ENCODE peak calls at places on chromosome 16, in ten cellular contexts. P is GM04503, B is G401, C is T-helper 17 cell, J is NCI-H1092 treated with DMSO at 0.1 percent for 48 hours, T is progenitor cell of endocrine pancreas, W is T-helper 1 cell, Q is amniotic stem cell, Z is AG10803, N is endothelial cell. A is an unnamed sample.

GRCh38 chr16:54265558-54266213 is 20.9 kb downstream of the IRX3 start:
- DNase-seq in J (no peak), C (no peak), P (no peak), N (no peak), B (no peak), T (no peak), Z (peak), Q (no peak), W (no peak), A (no peak)

GRCh38 chr16:53219795-53220194 is 165.0 kb downstream of the CHD9 start:
- DNase-seq in T (no peak), Q (no peak), P (no peak), N (no peak), B (no peak), J (no peak), Z (no peak), W (no peak), C (no peak), A (no peak)

GRCh38 chr16:65284583-65284982 is 162.7 kb upstream of the CDH11 start:
- DNase-seq in B (no peak), J (no peak), Z (peak), P (no peak), W (no peak), T (no peak), N (no peak), C (no peak), Q (no peak), A (no peak)

GRCh38 chr16:20178297-20178696 is 104.6 kb upstream of the GPR139 start:
- DNase-seq in J (no peak), Z (no peak), T (no peak), N (no peak), W (no peak), B (no peak), Q (no peak), C (no peak), P (no peak), A (no peak)

GRCh38 chr16:78523212-78523995 is 423.9 kb downstream of the WWOX start:
- DNase-seq in N (no peak), B (no peak), P (no peak), Z (no peak), W (no peak), J (peak), C (no peak), Q (no peak), T (no peak), A (no peak)

GRCh38 chr16:80300876-80301275 is 239.9 kb upstream of the DYNLRB2 start:
- DNase-seq in Q (no peak), B (no peak), N (no peak), C (no peak), T (no peak), J (no peak), P (peak), W (no peak), Z (peak), A (no peak)

GRCh38 chr16:67801889-67802288 is 4.5 kb downstream of the RANBP10 start:
- DNase-seq in Z (no peak), B (no peak), P (no peak), T (no peak), Q (no peak), N (no peak), C (no peak), J (no peak), W (no peak), A (peak)

GRCh38 chr16:88300463-88300835 is 82.3 kb upstream of the ZNF469 start:
- DNase-seq in N (no peak), J (no peak), Z (no peak), W (no peak), C (no peak), Q (no peak), B (no peak), T (no peak), P (no peak), A (no peak)

GRCh38 chr16:77062878-77063566 is 128.0 kb upstream of the MON1B start:
- DNase-seq in Z (no peak), J (no peak), P (no peak), W (no peak), N (no peak), Q (no peak), T (no peak), C (no peak), B (peak), A (no peak)

GRCh38 chr16:2919511-2920255 is 8.0 kb downstream of the FLYWCH1 start:
- DNase-seq in W (peak), T (peak), J (peak), N (peak), C (peak), Z (peak), P (peak), B (peak), Q (no peak), A (peak)

GRCh38 chr16:77402672-77403071 is 32.2 kb downstream of the ADAMTS18 start:
- DNase-seq in T (no peak), C (no peak), J (no peak), Z (no peak), W (no peak), P (no peak), N (no peak), Q (no peak), B (no peak), A (no peak)

GRCh38 chr16:30005341-30006094 is 5.3 kb downstream of the DOC2A start:
- DNase-seq in C (peak), N (peak), Q (no peak), W (no peak), B (peak), J (peak), Z (peak), T (no peak), P (no peak), A (no peak)

GRCh38 chr16:9199312-9199711 is 107.9 kb downstream of the HAPSTR1 start:
- DNase-seq in P (no peak), J (no peak), T (no peak), Q (no peak), W (no peak), C (no peak), N (no peak), B (no peak), Z (no peak), A (no peak)

GRCh38 chr16:55568151-55568693 is 1.7 kb downstream of the CAPNS2 start:
- DNase-seq in P (no peak), Q (no peak), T (no peak), Z (no peak), C (no peak), N (no peak), W (no peak), J (no peak), B (no peak), A (no peak)

GRCh38 chr16:88533381-88533831 is 36.8 kb upstream of the ZC3H18 start:
- DNase-seq in N (no peak), Z (peak), P (no peak), T (peak), Q (no peak), B (no peak), J (no peak), W (no peak), C (no peak), A (no peak)

GRCh38 chr16:84759061-84759460 is 59.3 kb downstream of the USP10 start:
- DNase-seq in N (no peak), P (no peak), C (peak), Z (no peak), J (no peak), B (no peak), W (peak), T (no peak), Q (no peak), A (peak)

GRCh38 chr16:31188450-31189411 is 8.8 kb downstream of the FUS start:
- DNase-seq in C (no peak), Z (no peak), W (no peak), P (no peak), Q (no peak), J (no peak), N (no peak), B (no peak), T (no peak), A (no peak)

GRCh38 chr16:2022723-2023097 is 3.1 kb downstream of the NPW start:
- DNase-seq in Z (peak), P (no peak), B (no peak), C (no peak), J (no peak), Q (no peak), W (no peak), N (peak), T (no peak), A (no peak)

GRCh38 chr16:61948414-61948813 is 87.8 kb downstream of the CDH8 start:
- DNase-seq in T (no peak), W (no peak), B (no peak), N (no peak), C (no peak), J (no peak), P (no peak), Z (no peak), Q (no peak), A (no peak)

GRCh38 chr16:88872650-88873331 is 6.3 kb upstream of the PABPN1L start:
- DNase-seq in N (no peak), Q (no peak), W (no peak), P (no peak), Z (no peak), B (peak), T (no peak), C (no peak), J (no peak), A (no peak)